ENCODE peak calls at places on chromosome 3, in five cellular contexts. I is H9, C is IMR-90, R is neuronal stem cell, W is H1. X is an unnamed sample.
A peak's percentile ranks its signal among the peaks of the same experiment; 100 is the strongest.

GRCh38 chr3:131216801-131217200 is 164.8 kb upstream of the NUDT16 start:
- DNase-seq in W (no peak), C (peak; percentile 50), I (peak; percentile 55), R (no peak), X (peak; percentile 72)

GRCh38 chr3:137692803-137693431 is 71.2 kb upstream of the SOX14 start:
- DNase-seq in C (no peak), I (peak; percentile 79), R (peak; percentile 45), W (peak; percentile 75), X (no peak)

GRCh38 chr3:50807266-50807665 is 132.5 kb downstream of the DOCK3 start:
- DNase-seq in W (no peak), C (no peak), R (no peak), I (no peak), X (no peak)

GRCh38 chr3:157807286-157807685 is 298.9 kb downstream of the SHOX2 start:
- DNase-seq in I (no peak), C (peak; percentile 33), W (no peak), R (no peak), X (no peak)

GRCh38 chr3:53708001-53708621 is 138.1 kb downstream of the CHDH start:
- DNase-seq in W (peak; percentile 29), R (no peak), C (no peak), I (peak; percentile 15), X (no peak)

GRCh38 chr3:72289708-72290104 is 504.8 kb upstream of the PROK2 start:
- DNase-seq in R (no peak), C (no peak), W (no peak), I (no peak), X (no peak)

GRCh38 chr3:12178091-12178820 is 19.5 kb upstream of the TIMP4 start:
- DNase-seq in I (no peak), C (peak; percentile 58), R (no peak), W (no peak), X (peak; percentile 72)

GRCh38 chr3:143644370-143645089 is 203.7 kb downstream of the SLC9A9 start:
- DNase-seq in C (peak; percentile 59), R (peak; percentile 37), W (peak; percentile 48), I (peak; percentile 70), X (peak; percentile 85)

GRCh38 chr3:182964179-182964578 is 16.2 kb downstream of the DCUN1D1 start:
- DNase-seq in I (no peak), C (no peak), W (no peak), R (no peak), X (no peak)

GRCh38 chr3:182962162-182962561 is 18.2 kb downstream of the DCUN1D1 start:
- DNase-seq in W (no peak), I (no peak), C (no peak), R (no peak), X (no peak)

GRCh38 chr3:182969277-182969676 is 11.1 kb downstream of the DCUN1D1 start:
- DNase-seq in C (peak; percentile 85), I (no peak), R (no peak), W (no peak), X (peak; percentile 54)

GRCh38 chr3:182967218-182968204 is 12.8 kb downstream of the DCUN1D1 start:
- DNase-seq in W (no peak), R (no peak), C (no peak), I (no peak), X (no peak)

GRCh38 chr3:182965861-182966366 is 14.4 kb downstream of the DCUN1D1 start:
- DNase-seq in W (no peak), C (no peak), I (no peak), R (no peak), X (no peak)
- H3K14ac ChIP-seq in W (no peak overlapping the region), C (no peak overlapping the region), I (no peak overlapping the region), R (no peak overlapping the region), X (no peak overlapping the region)

GRCh38 chr3:71173421-71173975 is 410.0 kb downstream of the FOXP1 start:
- DNase-seq in C (peak; percentile 83), R (no peak), W (no peak), I (no peak), X (peak; percentile 79)

GRCh38 chr3:71175722-71176365 is 407.7 kb downstream of the FOXP1 start:
- DNase-seq in C (no peak), R (no peak), W (no peak), I (no peak), X (no peak)

GRCh38 chr3:71171246-71171645 is 412.3 kb downstream of the FOXP1 start:
- DNase-seq in W (no peak), R (no peak), I (no peak), C (no peak), X (no peak)

GRCh38 chr3:71172176-71172575 is 411.4 kb downstream of the FOXP1 start:
- DNase-seq in W (no peak), I (no peak), C (no peak), R (no peak), X (no peak)

DNA sequence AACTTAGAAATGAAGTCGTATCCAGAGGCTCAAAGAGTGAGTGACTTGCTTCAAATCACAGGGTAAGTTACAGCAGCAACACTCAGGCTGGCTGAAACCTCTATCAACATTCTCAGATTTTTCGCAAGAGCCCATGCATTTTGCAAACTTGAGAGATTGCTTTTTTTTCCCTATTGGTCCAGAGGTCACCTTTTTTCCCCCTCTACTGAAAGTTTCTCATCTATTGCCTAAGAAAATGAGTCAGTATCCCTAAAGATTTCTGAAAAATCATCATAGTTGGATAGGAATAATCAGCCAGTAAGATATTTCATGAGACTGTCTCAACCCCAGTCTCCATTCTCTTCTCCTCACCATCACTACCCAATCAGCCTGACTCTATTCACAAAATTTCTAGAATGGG is 410.6 kb downstream of the FOXP1 start:
- DNase-seq in C (peak; percentile 90), I (no peak), R (no peak), W (no peak), X (peak; percentile 75)
- H2BK15ac ChIP-seq in C (peak overlapping the region; percentile 87), I (no peak overlapping the region), R (no peak overlapping the region), W (no peak overlapping the region), X (no peak overlapping the region)

GRCh38 chr3:194685723-194686413 is at the start of gene FAM43A:
- DNase-seq in I (peak; percentile 90), W (peak; percentile 85), C (peak; percentile 95), R (peak; percentile 67), X (peak; percentile 95)
- H2BK120ac ChIP-seq in I (no peak within 1 kb of the TSS), W (no peak within 1 kb of the TSS), C (no peak within 1 kb of the TSS), R (no peak within 1 kb of the TSS), X (peak within 1 kb of the TSS; percentile 42)

GRCh38 chr3:112560330-112560729 is 1.4 kb downstream of the ATG3 start:
- DNase-seq in R (no peak), W (no peak), I (no peak), C (peak; percentile 7), X (no peak)

GRCh38 chr3:112557980-112558379 is 3.8 kb downstream of the ATG3 start:
- DNase-seq in I (no peak), R (no peak), W (no peak), C (no peak), X (no peak)

GRCh38 chr3:112561085-112561692 is 573 bp downstream of the ATG3 start:
- DNase-seq in R (peak; percentile 56), W (peak; percentile 82), C (peak; percentile 87), I (peak; percentile 68), X (peak; percentile 93)

GRCh38 chr3:112561693-112562529 is at the start of the genes ATG3 and SLC35A5:
- DNase-seq in I (peak; percentile 98), C (peak; percentile 98), R (peak; percentile 95), W (peak; percentile 93), X (peak; percentile 99)
- H3K14ac ChIP-seq in I (peak within 1 kb of the TSS; percentile 83), C (peak within 1 kb of the TSS; percentile 100), R (peak within 1 kb of the TSS; percentile 97), W (no peak within 1 kb of the TSS), X (no peak within 1 kb of the TSS)

GRCh38 chr3:149179225-149179624 is 42.4 kb downstream of the CP start:
- DNase-seq in W (no peak), R (no peak), C (peak; percentile 78), I (no peak), X (peak; percentile 46)
- H2BK15ac ChIP-seq in W (no peak overlapping the region), R (no peak overlapping the region), C (peak overlapping the region; percentile 82), I (no peak overlapping the region), X (no peak overlapping the region)

DNA sequence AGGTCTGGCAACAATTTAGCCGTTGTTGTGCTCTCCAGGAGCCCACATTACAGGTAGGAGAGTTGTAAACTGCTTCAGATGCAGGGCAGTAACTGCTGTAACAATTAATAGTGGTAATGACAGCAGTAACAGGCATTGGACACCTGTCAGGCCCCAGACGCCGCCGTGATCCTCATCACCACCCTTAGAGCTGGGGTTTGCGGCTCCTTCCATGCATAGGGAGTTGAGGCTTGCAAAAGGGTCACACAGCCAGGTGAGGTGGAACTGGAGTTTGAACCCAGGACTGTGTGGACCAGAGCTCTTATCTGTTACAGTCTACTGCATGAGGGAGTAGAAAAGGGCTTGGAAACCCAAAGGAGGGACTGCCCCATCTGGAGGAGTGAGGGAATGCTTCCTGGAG is 26.8 kb upstream of the NR2C2 start:
- DNase-seq in I (no peak), R (no peak), C (no peak), W (no peak), X (no peak)
- H2BK120ac ChIP-seq in I (no peak overlapping the region), R (no peak overlapping the region), C (no peak overlapping the region), W (no peak overlapping the region), X (no peak overlapping the region)

GRCh38 chr3:184443364-184443763 is 63.5 kb downstream of the CHRD start:
- DNase-seq in I (no peak), R (no peak), C (no peak), W (no peak), X (no peak)

GRCh38 chr3:184441202-184441900 is 61.5 kb downstream of the CHRD start:
- DNase-seq in I (no peak), W (no peak), C (no peak), R (no peak), X (no peak)

GRCh38 chr3:184440161-184440560 is 60.3 kb downstream of the CHRD start:
- DNase-seq in C (no peak), R (no peak), I (no peak), W (no peak), X (no peak)

GRCh38 chr3:184443831-184444230 is 64.0 kb downstream of the CHRD start:
- DNase-seq in C (no peak), I (no peak), R (no peak), W (no peak), X (no peak)

GRCh38 chr3:184439096-184439495 is 59.2 kb downstream of the CHRD start:
- DNase-seq in R (no peak), C (no peak), I (no peak), W (no peak), X (no peak)
- H3K14ac ChIP-seq in R (no peak overlapping the region), C (no peak overlapping the region), I (no peak overlapping the region), W (no peak overlapping the region), X (no peak overlapping the region)

GRCh38 chr3:194713299-194714121 is 27.8 kb downstream of the FAM43A start:
- DNase-seq in I (no peak), W (no peak), R (no peak), C (no peak), X (no peak)
- H2BK15ac ChIP-seq in I (no peak overlapping the region), W (no peak overlapping the region), R (no peak overlapping the region), C (no peak overlapping the region), X (no peak overlapping the region)